ENCODE peak calls at places on chromosomes 6 and 20, in five cellular contexts. Q is IMR-90, C is PC-3, Y is GM23338, D is OCI-LY7. X is an unnamed sample.

GRCh38 chr6:56024931-56025330 is 149.5 kb upstream of the BMP5 start:
- DNase-seq in Q (no peak), C (peak), Y (no peak), D (no peak), X (no peak)

GRCh38 chr20:37392441-37393195 is 46.7 kb downstream of the SRC start:
- DNase-seq in Q (no peak), C (peak), Y (peak), D (peak), X (no peak)

GRCh38 chr20:50601511-50602431 is 89.6 kb downstream of the RIPOR3 start:
- DNase-seq in Q (no peak), C (no peak), Y (no peak), D (no peak), X (no peak)

GRCh38 chr6:154503576-154504501 is 6.6 kb downstream of the CNKSR3 start:
- DNase-seq in Q (no peak), C (no peak), Y (peak), D (no peak), X (no peak)

GRCh38 chr6:113414511-113414910 is 442.6 kb upstream of the MARCKS start:
- DNase-seq in Q (peak), C (peak), Y (no peak), D (peak), X (no peak)

GRCh38 chr6:141467881-141468280 is 664.8 kb upstream of the GJE1 start:
- DNase-seq in Q (no peak), C (peak), Y (no peak), D (no peak), X (no peak)

GRCh38 chr6:116265081-116265829 is 11.4 kb upstream of the TSPYL4 start:
- DNase-seq in Q (peak), C (peak), Y (no peak), D (no peak), X (no peak)

GRCh38 chr6:169955796-169956493 is 204.5 kb downstream of the ERMARD start:
- DNase-seq in Q (no peak), C (no peak), Y (no peak), D (no peak), X (no peak)

GRCh38 chr20:59751075-59751711 is 146.9 kb downstream of the PHACTR3 start:
- DNase-seq in Q (peak), C (peak), Y (peak), D (peak), X (peak)

GRCh38 chr6:147873826-147874225 is 365.3 kb downstream of the SAMD5 start:
- DNase-seq in Q (peak), C (no peak), Y (no peak), D (no peak), X (no peak)

GRCh38 chr6:142693446-142693845 is 251.5 kb downstream of the HIVEP2 start:
- DNase-seq in Q (peak), C (peak), Y (no peak), D (no peak), X (no peak)

GRCh38 chr6:22906091-22906549 is 336.8 kb downstream of the HDGFL1 start:
- DNase-seq in Q (no peak), C (peak), Y (peak), D (no peak), X (no peak)

GRCh38 chr6:106163446-106163965 is 77.4 kb downstream of the PRDM1 start:
- DNase-seq in Q (peak), C (no peak), Y (peak), D (peak), X (no peak)

GRCh38 chr6:66628917-66629316 is 921.9 kb upstream of the EYS start:
- DNase-seq in Q (no peak), C (no peak), Y (no peak), D (no peak), X (no peak)

GRCh38 chr6:139126255-139126654 is 8.6 kb upstream of the HECA start:
- DNase-seq in Q (peak), C (peak), Y (no peak), D (no peak), X (no peak)

GRCh38 chr6:17057322-17057721 is 44.5 kb upstream of the STMND1 start:
- DNase-seq in Q (no peak), C (peak), Y (no peak), D (no peak), X (no peak)

GRCh38 chr6:154526997-154527396 is 16.5 kb upstream of the CNKSR3 start:
- DNase-seq in Q (no peak), C (no peak), Y (no peak), D (no peak), X (no peak)

GRCh38 chr20:58708246-58708931 is 15.8 kb downstream of the NPEPL1 start:
- DNase-seq in Q (no peak), C (no peak), Y (no peak), D (no peak), X (no peak)

GRCh38 chr6:5422321-5422915 is 161.1 kb downstream of the FARS2 start:
- DNase-seq in Q (peak), C (peak), Y (peak), D (peak), X (no peak)

GRCh38 chr20:8196096-8196495 is 64.0 kb downstream of the PLCB1 start:
- DNase-seq in Q (no peak), C (no peak), Y (no peak), D (no peak), X (no peak)

GRCh38 chr6:25154034-25154596 is 125.1 kb upstream of the CARMIL1 start:
- DNase-seq in Q (no peak), C (peak), Y (no peak), D (no peak), X (no peak)

GRCh38 chr20:39825950-39826349 is 863.1 kb downstream of the MAFB start:
- DNase-seq in Q (peak), C (no peak), Y (no peak), D (no peak), X (no peak)

GRCh38 chr6:162605881-162606280 is 121.7 kb downstream of the PRKN start:
- DNase-seq in Q (no peak), C (no peak), Y (no peak), D (no peak), X (no peak)

GRCh38 chr6:53910834-53911233 is 116.0 kb downstream of the LRRC1 start:
- DNase-seq in Q (no peak), C (no peak), Y (no peak), D (no peak), X (peak)

GRCh38 chr6:3776881-3777507 is 25.5 kb upstream of the PXDC1 start:
- DNase-seq in Q (no peak), C (no peak), Y (peak), D (no peak), X (no peak)

GRCh38 chr20:5918856-5919633 is 31.3 kb downstream of the TRMT6 start:
- DNase-seq in Q (peak), C (peak), Y (no peak), D (peak), X (no peak)

GRCh38 chr6:134853111-134854055 is 96.5 kb downstream of the ALDH8A1 start:
- DNase-seq in Q (peak), C (peak), Y (no peak), D (no peak), X (no peak)

GRCh38 chr6:163405412-163406309 is 8.9 kb upstream of the QKI start:
- DNase-seq in Q (no peak), C (no peak), Y (peak), D (no peak), X (no peak)

GRCh38 chr6:21360353-21360752 is 233.2 kb upstream of the SOX4 start:
- DNase-seq in Q (no peak), C (peak), Y (no peak), D (no peak), X (no peak)

GRCh38 chr6:3773696-3774298 is 22.3 kb upstream of the PXDC1 start:
- DNase-seq in Q (no peak), C (no peak), Y (no peak), D (no peak), X (no peak)

GRCh38 chr6:26360451-26361416 is 4.3 kb upstream of the BTN3A2 start:
- DNase-seq in Q (no peak), C (no peak), Y (no peak), D (peak), X (no peak)

GRCh38 chr6:104940238-104940880 is 16.5 kb upstream of the LIN28B start:
- DNase-seq in Q (no peak), C (no peak), Y (peak), D (no peak), X (no peak)

GRCh38 chr6:144528605-144529425 is 243.7 kb downstream of the UTRN start:
- DNase-seq in Q (peak), C (peak), Y (peak), D (no peak), X (peak)

GRCh38 chr20:62837790-62838458 is 21.1 kb downstream of the COL9A3 start:
- DNase-seq in Q (no peak), C (no peak), Y (no peak), D (no peak), X (no peak)

GRCh38 chr6:14969126-14969525 is 276.7 kb upstream of the JARID2 start:
- DNase-seq in Q (no peak), C (no peak), Y (no peak), D (no peak), X (no peak)

GRCh38 chr20:45987108-45987780 is 15.2 kb upstream of the ZNF335 start:
- DNase-seq in Q (peak), C (peak), Y (peak), D (peak), X (peak)

GRCh38 chr6:26032387-26033131 is 54.7 kb upstream of the HFE start:
- DNase-seq in Q (peak), C (peak), Y (peak), D (peak), X (peak)

GRCh38 chr6:143061597-143062385 is 1.1 kb downstream of the AIG1 start:
- DNase-seq in Q (peak), C (no peak), Y (no peak), D (no peak), X (no peak)

GRCh38 chr20:1827974-1828785 is 67.0 kb upstream of the SIRPA start:
- DNase-seq in Q (no peak), C (peak), Y (no peak), D (no peak), X (no peak)

DNA sequence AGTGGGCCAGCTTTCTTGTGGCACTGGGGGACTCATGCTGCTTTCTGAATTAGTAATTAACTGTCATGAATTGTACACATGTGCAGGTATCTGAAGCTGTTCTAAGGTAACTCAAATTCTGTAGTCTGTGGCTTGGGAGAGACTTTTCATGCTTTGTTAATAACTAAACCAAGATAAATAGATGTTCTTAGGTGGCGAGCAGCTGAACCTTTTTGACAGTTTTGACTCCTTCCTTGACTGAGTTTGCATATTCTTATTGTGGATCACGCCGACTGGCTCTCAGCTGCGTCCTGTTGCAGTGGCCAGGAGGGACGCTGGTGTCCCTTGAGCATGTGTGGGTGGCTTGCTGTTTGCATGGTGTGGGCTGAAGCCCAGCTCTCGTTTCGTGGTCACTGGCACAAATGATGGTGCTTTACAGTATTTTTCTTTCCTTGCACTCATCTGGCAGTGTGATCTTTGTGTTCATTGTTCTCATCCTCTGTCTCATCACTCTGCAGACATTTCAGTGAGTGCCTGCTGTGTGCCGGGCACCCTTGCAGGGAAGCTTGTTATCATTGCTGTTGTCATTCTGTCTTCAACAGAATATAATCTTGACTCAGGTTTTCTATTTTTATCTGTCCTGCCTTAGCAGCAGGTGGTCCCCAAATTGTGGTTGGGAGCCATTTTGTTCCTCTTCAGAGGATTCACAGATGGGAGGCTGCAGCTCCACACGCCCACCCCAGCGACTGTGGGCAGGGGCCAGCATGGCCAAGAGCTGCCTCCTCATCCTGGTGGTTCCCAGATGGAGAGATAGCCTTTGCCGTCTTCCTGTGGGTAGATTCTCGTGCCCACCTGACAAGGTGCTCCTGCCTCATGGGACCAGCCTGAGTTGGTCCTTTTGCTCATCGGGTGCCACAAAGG is 39.6 kb downstream of the DUSP22 start:
- DNase-seq in Q (no peak), C (no peak), Y (no peak), D (peak), X (no peak)
- H2AFZ ChIP-seq in Q (no peak), C (no peak), Y (no peak), D (peak), X (no peak)

GRCh38 chr6:47156196-47156595 is 114.1 kb upstream of the ADGRF1 start:
- DNase-seq in Q (no peak), C (no peak), Y (no peak), D (no peak), X (no peak)

GRCh38 chr6:47153066-47153755 is 111.1 kb upstream of the ADGRF1 start:
- DNase-seq in Q (peak), C (no peak), Y (peak), D (no peak), X (no peak)

GRCh38 chr6:47151232-47151898 is 109.2 kb upstream of the ADGRF1 start:
- DNase-seq in Q (no peak), C (no peak), Y (no peak), D (no peak), X (no peak)

GRCh38 chr6:47149554-47149953 is 107.4 kb upstream of the ADGRF1 start:
- DNase-seq in Q (no peak), C (no peak), Y (no peak), D (no peak), X (no peak)

GRCh38 chr6:47152666-47153065 is 110.5 kb upstream of the ADGRF1 start:
- DNase-seq in Q (no peak), C (no peak), Y (no peak), D (no peak), X (no peak)
- H2AFZ ChIP-seq in Q (peak), C (no peak), Y (no peak), D (peak), X (no peak)

GRCh38 chr20:15224199-15224598 is 886.8 kb upstream of the FLRT3 start:
- DNase-seq in Q (no peak), C (no peak), Y (no peak), D (no peak), X (no peak)

GRCh38 chr20:15220009-15220656 is 882.7 kb upstream of the FLRT3 start:
- DNase-seq in Q (no peak), C (peak), Y (no peak), D (no peak), X (no peak)

DNA sequence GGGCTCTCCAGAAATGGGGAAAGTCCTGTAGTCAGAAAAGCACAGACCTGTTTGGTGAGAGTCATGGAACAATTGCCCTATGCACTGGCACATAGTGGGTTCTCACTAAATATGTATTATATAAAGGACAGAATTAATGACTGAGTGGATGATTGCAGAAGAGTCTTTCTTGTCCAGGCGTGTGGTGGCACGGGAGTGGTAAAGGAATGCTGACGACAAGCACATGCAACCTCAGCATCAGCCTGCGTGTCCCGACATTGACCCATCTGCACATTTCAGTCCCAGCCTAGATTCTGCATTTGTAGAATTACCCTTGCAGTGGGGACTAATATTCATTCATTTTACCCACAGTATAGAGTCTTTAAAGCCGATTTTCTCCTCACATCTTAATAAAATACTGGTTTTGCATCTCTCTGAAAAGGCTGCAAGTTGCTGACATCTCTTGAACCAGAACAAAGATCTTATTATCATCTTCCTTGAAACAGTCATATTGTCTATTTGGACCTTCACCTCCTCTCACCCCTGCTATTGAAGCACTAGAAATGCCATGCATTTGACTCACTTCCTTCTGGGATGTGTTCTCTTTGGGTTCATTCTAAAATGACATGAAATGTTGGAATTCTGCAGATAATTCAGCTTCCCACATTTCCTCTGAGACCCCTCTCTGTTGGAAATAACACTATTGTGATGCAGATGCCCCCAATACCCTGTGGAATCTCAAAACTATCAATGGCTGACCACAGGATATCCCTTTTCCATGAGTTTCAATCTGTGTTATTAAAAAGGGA is 883.6 kb upstream of the FLRT3 start:
- DNase-seq in Q (no peak), C (peak), Y (peak), D (no peak), X (no peak)
- H2AFZ ChIP-seq in Q (no peak), C (no peak), Y (no peak), D (no peak), X (no peak)

DNA sequence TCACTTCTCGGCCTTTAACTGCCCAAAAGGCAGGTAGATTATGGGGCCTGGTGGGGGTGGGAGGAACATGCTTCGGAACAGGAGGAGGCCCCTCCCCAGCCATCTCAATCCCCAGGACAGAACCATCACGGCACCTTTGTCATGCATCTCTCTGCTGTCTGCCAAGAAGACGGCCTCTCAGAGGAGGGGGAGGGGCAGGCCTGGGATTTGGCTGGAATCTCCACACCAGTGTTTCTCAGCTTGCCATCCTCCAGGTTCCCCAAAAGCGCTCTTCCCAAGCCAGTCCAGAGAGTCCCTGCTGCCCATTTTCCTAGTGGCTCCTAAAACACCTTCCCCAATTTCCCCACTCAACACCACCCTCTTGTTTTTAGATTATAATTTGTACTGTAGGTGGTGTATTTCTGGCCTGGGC is 2.5 kb upstream of the POU5F1 start:
- DNase-seq in Q (no peak), C (no peak), Y (peak), D (no peak), X (no peak)
- H2AFZ ChIP-seq in Q (peak), C (no peak), Y (no peak), D (no peak), X (peak)

GRCh38 chr6:158161566-158162254 is 6.4 kb downstream of the SERAC1 start:
- DNase-seq in Q (no peak), C (no peak), Y (peak), D (no peak), X (no peak)
- H2AFZ ChIP-seq in Q (no peak), C (no peak), Y (no peak), D (no peak), X (no peak)

GRCh38 chr20:3890999-3891929 is 2.1 kb downstream of the PANK2 start:
- DNase-seq in Q (no peak), C (peak), Y (no peak), D (peak), X (no peak)

GRCh38 chr20:3890410-3890751 is 1.2 kb downstream of the PANK2 start:
- DNase-seq in Q (peak), C (peak), Y (peak), D (peak), X (no peak)

GRCh38 chr20:3888622-3889488 is at the start of gene PANK2:
- DNase-seq in Q (peak), C (peak), Y (peak), D (peak), X (peak)

GRCh38 chr20:3887870-3888614 is 1.1 kb upstream of the PANK2 start:
- DNase-seq in Q (no peak), C (peak), Y (peak), D (no peak), X (no peak)

GRCh38 chr20:3889489-3890409 is 562 bp downstream of the PANK2 start:
- DNase-seq in Q (no peak), C (peak), Y (peak), D (peak), X (no peak)
- H2AFZ ChIP-seq in Q (peak), C (peak), Y (no peak), D (no peak), X (peak)

GRCh38 chr6:71258078-71258866 is 30.3 kb upstream of the OGFRL1 start:
- DNase-seq in Q (no peak), C (no peak), Y (no peak), D (no peak), X (no peak)
- H2AFZ ChIP-seq in Q (no peak), C (no peak), Y (peak), D (no peak), X (no peak)

DNA sequence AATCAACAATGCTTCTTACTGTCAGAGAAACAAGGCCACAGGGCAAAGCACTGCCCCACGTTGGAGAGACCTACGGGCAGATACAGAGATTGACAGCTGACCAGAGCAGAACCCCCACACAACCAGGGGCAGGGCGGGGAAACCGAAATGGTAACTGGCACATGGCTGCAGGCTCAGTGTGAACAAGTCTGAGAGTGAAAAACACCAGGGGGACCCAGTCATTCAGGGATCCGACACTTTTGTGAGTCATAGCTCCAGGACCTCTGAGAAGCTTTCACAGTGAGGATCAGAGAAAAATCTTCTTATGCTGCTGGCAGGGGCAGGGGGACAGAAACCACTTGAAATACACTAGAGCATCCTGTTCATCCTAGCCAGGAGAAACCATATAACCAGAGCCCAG is 254.2 kb downstream of the C6orf118 start:
- DNase-seq in Q (no peak), C (peak), Y (no peak), D (no peak), X (no peak)
- H2AFZ ChIP-seq in Q (no peak), C (peak), Y (no peak), D (no peak), X (no peak)

DNA sequence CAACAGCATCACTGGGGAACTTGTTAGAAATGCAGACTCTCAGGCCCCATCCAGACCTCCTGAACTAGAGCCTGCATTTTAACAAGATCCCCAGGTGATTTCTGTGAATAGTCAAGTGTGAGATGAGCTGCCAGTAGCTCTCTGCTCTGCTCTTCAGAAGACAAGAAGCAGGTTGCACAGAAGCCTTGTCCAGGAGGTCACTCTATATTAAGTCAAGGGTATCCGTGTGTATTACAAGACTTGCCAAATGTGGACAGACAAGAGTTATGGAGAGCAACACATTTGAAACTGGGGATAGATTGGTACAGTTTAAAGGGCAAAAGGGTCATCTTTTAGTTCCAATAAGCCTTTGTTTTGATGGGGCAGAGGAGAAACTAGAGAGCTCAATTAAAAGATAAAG is 23.2 kb upstream of the RIN2 start:
- DNase-seq in Q (no peak), C (no peak), Y (no peak), D (no peak), X (no peak)
- H2AFZ ChIP-seq in Q (no peak), C (peak), Y (no peak), D (no peak), X (peak)